ENCODE peak calls at places on chromosome 13, in six cellular contexts. One of them, this sample, is unnamed. For H3K9me3, the result is how much of the 10 kb centered on the place peaks cover.

GRCh38 chr13:35472308-35473008 is 4.0 kb downstream of the MAB21L1 start:
- DNase-seq in neural progenitor cell: peak
- DNase-seq in uterus: no peak
- DNase-seq in Peyer's patch: no peak
- DNase-seq in HCT116: no peak
- DNase-seq in heart left ventricle: no peak
- DNase-seq in this sample: no peak

GRCh38 chr13:108508263-108508662 is 121.1 kb upstream of the MYO16 start:
- DNase-seq in Peyer's patch: no peak
- DNase-seq in uterus: no peak
- DNase-seq in neural progenitor cell: peak
- DNase-seq in heart left ventricle: no peak
- DNase-seq in HCT116: peak
- DNase-seq in this sample: no peak

GRCh38 chr13:105202384-105202783 is 1333.1 kb downstream of the EFNB2 start:
- DNase-seq in HCT116: peak
- DNase-seq in Peyer's patch: no peak
- DNase-seq in neural progenitor cell: peak
- DNase-seq in uterus: no peak
- DNase-seq in heart left ventricle: no peak
- DNase-seq in this sample: no peak

GRCh38 chr13:42574435-42575311 is 721 bp downstream of the TNFSF11 start:
- DNase-seq in uterus: no peak
- DNase-seq in neural progenitor cell: peak
- DNase-seq in heart left ventricle: no peak
- DNase-seq in HCT116: no peak
- DNase-seq in Peyer's patch: no peak
- DNase-seq in this sample: no peak

GRCh38 chr13:46731535-46731934 is 65.4 kb downstream of the ESD start:
- DNase-seq in HCT116: no peak
- DNase-seq in heart left ventricle: no peak
- DNase-seq in Peyer's patch: no peak
- DNase-seq in uterus: no peak
- DNase-seq in neural progenitor cell: no peak
- DNase-seq in this sample: no peak

GRCh38 chr13:73138276-73138950 is 79.6 kb downstream of the KLF5 start:
- DNase-seq in uterus: no peak
- DNase-seq in neural progenitor cell: no peak
- DNase-seq in heart left ventricle: no peak
- DNase-seq in Peyer's patch: no peak
- DNase-seq in HCT116: no peak
- DNase-seq in this sample: no peak

GRCh38 chr13:40665061-40665753 is 1.2 kb downstream of the FOXO1 start:
- DNase-seq in Peyer's patch: peak
- DNase-seq in neural progenitor cell: peak
- DNase-seq in heart left ventricle: peak
- DNase-seq in HCT116: no peak
- DNase-seq in uterus: peak
- DNase-seq in this sample: no peak

GRCh38 chr13:102197193-102197592 is 204.7 kb downstream of the FGF14 start:
- DNase-seq in Peyer's patch: no peak
- DNase-seq in uterus: no peak
- DNase-seq in heart left ventricle: no peak
- DNase-seq in HCT116: no peak
- DNase-seq in neural progenitor cell: peak
- DNase-seq in this sample: no peak

GRCh38 chr13:25065974-25066770 is 29.8 kb upstream of the PABPC3 start:
- DNase-seq in heart left ventricle: no peak
- DNase-seq in neural progenitor cell: no peak
- DNase-seq in uterus: no peak
- DNase-seq in HCT116: no peak
- DNase-seq in Peyer's patch: no peak
- DNase-seq in this sample: no peak

GRCh38 chr13:70339738-70340137 is 231.5 kb upstream of the KLHL1 start:
- DNase-seq in HCT116: peak
- DNase-seq in Peyer's patch: no peak
- DNase-seq in neural progenitor cell: peak
- DNase-seq in uterus: no peak
- DNase-seq in heart left ventricle: no peak
- DNase-seq in this sample: no peak

GRCh38 chr13:39373108-39373507 is 229.9 kb downstream of the LHFPL6 start:
- DNase-seq in heart left ventricle: no peak
- DNase-seq in Peyer's patch: no peak
- DNase-seq in neural progenitor cell: no peak
- DNase-seq in uterus: no peak
- DNase-seq in HCT116: no peak
- DNase-seq in this sample: no peak

GRCh38 chr13:64925284-64925683 is 2304.9 kb downstream of the PCDH9 start:
- DNase-seq in Peyer's patch: no peak
- DNase-seq in uterus: no peak
- DNase-seq in heart left ventricle: no peak
- DNase-seq in neural progenitor cell: peak
- DNase-seq in HCT116: no peak
- DNase-seq in this sample: no peak

GRCh38 chr13:49579501-49579900 is 5.9 kb downstream of the RCBTB1 start:
- DNase-seq in Peyer's patch: no peak
- DNase-seq in HCT116: no peak
- DNase-seq in heart left ventricle: no peak
- DNase-seq in uterus: no peak
- DNase-seq in neural progenitor cell: no peak
- DNase-seq in this sample: no peak

GRCh38 chr13:33284016-33284415 is 1.5 kb downstream of the STARD13 start:
- DNase-seq in heart left ventricle: no peak
- DNase-seq in neural progenitor cell: no peak
- DNase-seq in uterus: no peak
- DNase-seq in Peyer's patch: no peak
- DNase-seq in HCT116: no peak
- DNase-seq in this sample: no peak

GRCh38 chr13:109271991-109272454 is 514.4 kb downstream of the IRS2 start:
- DNase-seq in neural progenitor cell: peak
- DNase-seq in heart left ventricle: no peak
- DNase-seq in uterus: no peak
- DNase-seq in HCT116: peak
- DNase-seq in Peyer's patch: no peak
- DNase-seq in this sample: no peak

GRCh38 chr13:58151452-58151851 is 519.9 kb downstream of the PCDH17 start:
- DNase-seq in HCT116: no peak
- DNase-seq in uterus: no peak
- DNase-seq in heart left ventricle: no peak
- DNase-seq in Peyer's patch: no peak
- DNase-seq in neural progenitor cell: no peak
- DNase-seq in this sample: no peak

GRCh38 chr13:54657588-54657987 is 1629.0 kb downstream of the OLFM4 start:
- DNase-seq in Peyer's patch: no peak
- DNase-seq in heart left ventricle: no peak
- DNase-seq in uterus: no peak
- DNase-seq in neural progenitor cell: no peak
- DNase-seq in HCT116: no peak
- DNase-seq in this sample: no peak

GRCh38 chr13:77737583-77738200 is 40.2 kb downstream of the SLAIN1 start:
- DNase-seq in neural progenitor cell: no peak
- DNase-seq in Peyer's patch: no peak
- DNase-seq in heart left ventricle: no peak
- DNase-seq in HCT116: no peak
- DNase-seq in uterus: no peak
- DNase-seq in this sample: no peak

GRCh38 chr13:111314852-111315251 is 5.6 kb upstream of the TEX29 start:
- DNase-seq in uterus: no peak
- DNase-seq in Peyer's patch: no peak
- DNase-seq in HCT116: no peak
- DNase-seq in heart left ventricle: no peak
- DNase-seq in neural progenitor cell: no peak
- DNase-seq in this sample: no peak

GRCh38 chr13:102983496-102983895 is 82.7 kb downstream of the SLC10A2 start:
- DNase-seq in heart left ventricle: no peak
- DNase-seq in uterus: no peak
- DNase-seq in HCT116: no peak
- DNase-seq in neural progenitor cell: no peak
- DNase-seq in Peyer's patch: no peak
- DNase-seq in this sample: no peak

GRCh38 chr13:32246468-32246867 is 68.7 kb downstream of the ZAR1L start:
- DNase-seq in heart left ventricle: peak
- DNase-seq in neural progenitor cell: peak
- DNase-seq in HCT116: peak
- DNase-seq in uterus: peak
- DNase-seq in Peyer's patch: no peak
- DNase-seq in this sample: peak

GRCh38 chr13:54913668-54914067 is 1885.1 kb downstream of the OLFM4 start:
- DNase-seq in Peyer's patch: no peak
- DNase-seq in neural progenitor cell: no peak
- DNase-seq in HCT116: no peak
- DNase-seq in heart left ventricle: no peak
- DNase-seq in uterus: no peak
- DNase-seq in this sample: no peak

GRCh38 chr13:44106231-44107152 is 226.8 kb downstream of the LACC1 start:
- DNase-seq in heart left ventricle: peak
- DNase-seq in Peyer's patch: no peak
- DNase-seq in HCT116: no peak
- DNase-seq in uterus: peak
- DNase-seq in neural progenitor cell: no peak
- DNase-seq in this sample: no peak

GRCh38 chr13:60164490-60164889 is 762 bp upstream of the DIAPH3 start:
- DNase-seq in uterus: no peak
- DNase-seq in heart left ventricle: no peak
- DNase-seq in neural progenitor cell: peak
- DNase-seq in HCT116: no peak
- DNase-seq in Peyer's patch: no peak
- DNase-seq in this sample: no peak

GRCh38 chr13:59531571-59532091 is 632.1 kb downstream of the DIAPH3 start:
- DNase-seq in heart left ventricle: peak
- DNase-seq in Peyer's patch: no peak
- DNase-seq in neural progenitor cell: peak
- DNase-seq in uterus: peak
- DNase-seq in HCT116: peak
- DNase-seq in this sample: peak

GRCh38 chr13:23466144-23467002 is 32.9 kb upstream of the SACS start:
- DNase-seq in Peyer's patch: peak
- DNase-seq in heart left ventricle: peak
- DNase-seq in neural progenitor cell: peak
- DNase-seq in HCT116: peak
- DNase-seq in uterus: peak
- DNase-seq in this sample: peak

GRCh38 chr13:79141082-79141481 is 265.0 kb downstream of the RBM26 start:
- DNase-seq in Peyer's patch: no peak
- DNase-seq in heart left ventricle: no peak
- DNase-seq in neural progenitor cell: peak
- DNase-seq in uterus: no peak
- DNase-seq in HCT116: no peak
- DNase-seq in this sample: no peak
- H3K9me3 ChIP-seq in Peyer's patch: under half
- H3K9me3 ChIP-seq in heart left ventricle: under half
- H3K9me3 ChIP-seq in neural progenitor cell: under half
- H3K9me3 ChIP-seq in uterus: under half
- H3K9me3 ChIP-seq in HCT116: under half
- H3K9me3 ChIP-seq in this sample: under half

GRCh38 chr13:30857018-30857417 is 49.1 kb upstream of the MEDAG start:
- DNase-seq in Peyer's patch: no peak
- DNase-seq in HCT116: no peak
- DNase-seq in heart left ventricle: no peak
- DNase-seq in neural progenitor cell: no peak
- DNase-seq in uterus: no peak
- DNase-seq in this sample: no peak
- TF ChIP-seq CTCF in Peyer's patch: no peak
- TF ChIP-seq CTCF in HCT116: no peak
- TF ChIP-seq CTCF in heart left ventricle: no peak
- TF ChIP-seq CTCF in neural progenitor cell: no peak
- TF ChIP-seq CTCF in uterus: no peak
- TF ChIP-seq CTCF in this sample: no peak

DNA sequence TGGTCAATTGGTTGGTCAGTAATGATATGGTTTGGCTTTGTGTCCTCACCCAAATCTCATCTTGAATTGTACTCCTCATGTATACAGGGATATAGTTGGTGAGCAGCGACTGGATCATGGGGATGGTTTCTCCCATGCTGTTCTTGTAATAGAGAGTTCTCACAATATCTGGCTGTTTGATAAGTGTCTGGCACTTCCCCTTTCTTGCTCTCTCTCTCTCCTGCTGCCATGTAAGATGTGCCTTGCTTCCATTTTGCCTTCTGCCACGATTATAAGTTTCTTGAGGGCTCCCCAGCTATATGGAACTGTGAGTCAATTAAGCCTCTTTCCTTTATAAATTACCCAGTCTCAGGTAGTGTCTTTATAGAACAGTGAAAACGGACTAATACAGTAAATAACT is 120.7 kb downstream of the TRPC4 start:
- DNase-seq in neural progenitor cell: no peak
- DNase-seq in uterus: no peak
- DNase-seq in Peyer's patch: no peak
- DNase-seq in heart left ventricle: no peak
- DNase-seq in HCT116: no peak
- DNase-seq in this sample: no peak
- H3K27ac ChIP-seq in neural progenitor cell: no peak
- H3K27ac ChIP-seq in uterus: no peak
- H3K27ac ChIP-seq in Peyer's patch: no peak
- H3K27ac ChIP-seq in heart left ventricle: no peak
- H3K27ac ChIP-seq in HCT116: no peak
- H3K27ac ChIP-seq in this sample: no peak

DNA sequence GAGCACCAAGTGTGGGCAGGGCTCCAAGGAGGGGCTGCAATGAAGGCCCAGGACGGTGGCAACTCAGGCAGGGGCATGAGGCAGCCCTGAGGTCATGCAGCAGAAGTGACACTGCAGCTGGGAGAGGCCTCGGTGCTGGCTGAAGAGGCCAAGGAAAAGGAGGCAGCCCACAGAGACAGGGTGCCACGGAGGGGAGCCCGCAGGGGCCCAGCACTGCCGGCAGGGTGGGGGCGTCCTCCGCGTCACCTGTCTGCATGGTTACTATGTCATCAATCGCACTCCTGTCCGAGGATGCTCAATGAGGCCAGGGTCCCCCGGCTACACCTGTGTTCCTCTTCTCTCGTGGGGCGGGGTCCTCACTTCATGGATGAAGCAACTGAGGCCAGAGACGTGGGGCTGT is 123.1 kb downstream of the TUBA3C start:
- DNase-seq in Peyer's patch: no peak
- DNase-seq in heart left ventricle: no peak
- DNase-seq in neural progenitor cell: no peak
- DNase-seq in HCT116: no peak
- DNase-seq in uterus: no peak
- DNase-seq in this sample: no peak
- H3K9me3 ChIP-seq in Peyer's patch: under half
- H3K9me3 ChIP-seq in heart left ventricle: under half
- H3K9me3 ChIP-seq in neural progenitor cell: under half
- H3K9me3 ChIP-seq in HCT116: under half
- H3K9me3 ChIP-seq in uterus: under half
- H3K9me3 ChIP-seq in this sample: under half